ENCODE peak calls at places on chromosomes 2 and 18, in eight cellular contexts. G is endodermal cell, J is heart left ventricle, D is progenitor cell of endocrine pancreas, B is mucosa of descending colon, O is cardiac fibroblast, U is AG04450, Z is heart right ventricle. E is an unnamed sample.

GRCh38 chr2:237198144-237198900 is 112.6 kb downstream of the COPS8 start:
- DNase-seq in J (no peak), B (no peak), D (no peak), G (no peak), O (peak), Z (no peak), U (no peak), E (no peak)

GRCh38 chr18:24860978-24861680 is 400.7 kb downstream of the HRH4 start:
- DNase-seq in J (no peak), B (no peak), D (no peak), G (no peak), U (no peak), O (no peak), Z (no peak), E (no peak)

GRCh38 chr2:154132827-154133226 is 261.1 kb downstream of the GALNT13 start:
- DNase-seq in U (no peak), O (no peak), D (no peak), G (no peak), J (no peak), Z (no peak), B (no peak), E (no peak)

GRCh38 chr2:10900216-10901109 is 11.3 kb upstream of the KCNF1 start:
- DNase-seq in J (no peak), O (peak), D (no peak), U (no peak), G (no peak), B (no peak), Z (no peak), E (peak)

GRCh38 chr2:174439323-174439722 is 43.8 kb downstream of the SCRN3 start:
- DNase-seq in J (no peak), D (no peak), O (no peak), U (no peak), B (no peak), G (no peak), Z (no peak), E (no peak)

GRCh38 chr18:69951182-69951581 is 3.5 kb upstream of the CD226 start:
- DNase-seq in D (no peak), J (no peak), O (peak), U (no peak), Z (no peak), G (no peak), B (no peak), E (no peak)

GRCh38 chr2:41695714-41696113 is 352.1 kb upstream of the PKDCC start:
- DNase-seq in J (no peak), B (no peak), U (no peak), D (no peak), O (peak), Z (no peak), G (no peak), E (no peak)

GRCh38 chr2:97726311-97727064 is 13.1 kb downstream of the ZAP70 start:
- DNase-seq in B (no peak), J (peak), O (peak), D (no peak), U (no peak), G (peak), Z (no peak), E (no peak)

GRCh38 chr18:8705941-8706544 is 687 bp downstream of the MTCL1 start:
- DNase-seq in B (no peak), O (no peak), D (no peak), G (peak), J (no peak), U (no peak), Z (peak), E (peak)

GRCh38 chr18:70172225-70172624 is 33.3 kb downstream of the RTTN start:
- DNase-seq in B (no peak), D (no peak), G (no peak), U (no peak), Z (no peak), J (no peak), O (peak), E (no peak)

GRCh38 chr2:172364261-172364660 is 63.1 kb upstream of the ITGA6 start:
- DNase-seq in J (no peak), Z (no peak), D (no peak), B (no peak), U (no peak), G (no peak), O (no peak), E (no peak)

GRCh38 chr18:31413137-31413536 is 34.4 kb upstream of the DSG3 start:
- DNase-seq in B (no peak), O (no peak), J (no peak), U (no peak), G (no peak), D (no peak), Z (no peak), E (no peak)

GRCh38 chr2:10658914-10659257 is 30.9 kb downstream of the NOL10 start:
- DNase-seq in O (no peak), D (no peak), Z (no peak), J (no peak), U (no peak), B (no peak), G (no peak), E (no peak)

GRCh38 chr2:231378028-231378722 is 17.3 kb upstream of the B3GNT7 start:
- DNase-seq in U (no peak), B (peak), Z (no peak), J (no peak), D (no peak), G (no peak), O (no peak), E (no peak)

GRCh38 chr2:62856228-62857040 is 150.9 kb downstream of the EHBP1 start:
- DNase-seq in D (no peak), J (no peak), Z (peak), B (peak), U (no peak), O (no peak), G (no peak), E (no peak)

GRCh38 chr18:57909620-57910019 is 106.5 kb upstream of the ATP8B1 start:
- DNase-seq in U (no peak), J (no peak), G (no peak), D (no peak), Z (no peak), B (no peak), O (no peak), E (no peak)

GRCh38 chr2:10132043-10132575 is 9.6 kb downstream of the RRM2 start:
- DNase-seq in D (no peak), O (no peak), J (no peak), B (no peak), U (no peak), Z (no peak), G (no peak), E (no peak)

GRCh38 chr2:149094217-149095015 is 55.9 kb downstream of the LYPD6B start:
- DNase-seq in Z (no peak), D (no peak), O (no peak), U (no peak), G (no peak), J (no peak), B (no peak), E (no peak)

GRCh38 chr2:42979416-42979869 is 187.1 kb upstream of the HAAO start:
- DNase-seq in Z (no peak), O (no peak), G (peak), U (no peak), J (no peak), D (peak), B (peak), E (no peak)

GRCh38 chr2:224222320-224222719 is 179.6 kb downstream of the FAM124B start:
- DNase-seq in D (no peak), J (no peak), B (no peak), G (no peak), Z (no peak), U (no peak), O (peak), E (no peak)

GRCh38 chr18:8777846-8778245 is 72.5 kb downstream of the MTCL1 start:
- DNase-seq in O (no peak), G (no peak), D (no peak), U (no peak), Z (no peak), J (no peak), B (no peak), E (no peak)

GRCh38 chr2:44844651-44845270 is 96.7 kb upstream of the SIX3 start:
- DNase-seq in O (no peak), D (no peak), B (no peak), U (no peak), Z (no peak), J (no peak), G (peak), E (peak)

GRCh38 chr2:115549731-115550130 is 1107.3 kb downstream of the DPP10 start:
- DNase-seq in O (no peak), U (no peak), B (no peak), D (no peak), J (no peak), G (no peak), Z (no peak), E (no peak)

GRCh38 chr2:142874293-142874814 is 3.1 kb upstream of the KYNU start:
- DNase-seq in D (no peak), J (no peak), U (peak), O (peak), Z (no peak), B (no peak), G (no peak), E (no peak)

GRCh38 chr2:68880213-68880612 is 9.0 kb upstream of the BMP10 start:
- DNase-seq in O (peak), G (no peak), U (no peak), B (no peak), J (no peak), D (no peak), Z (no peak), E (no peak)

GRCh38 chr2:71865391-71865965 is 282.2 kb downstream of the CYP26B1 start:
- DNase-seq in Z (no peak), O (no peak), B (no peak), U (no peak), D (no peak), G (no peak), J (no peak), E (no peak)

GRCh38 chr2:223786236-223786635 is 51.1 kb downstream of the AP1S3 start:
- DNase-seq in G (no peak), D (no peak), U (no peak), O (no peak), B (no peak), Z (no peak), J (no peak), E (no peak)

GRCh38 chr2:99389371-99389770 is 52.2 kb downstream of the EIF5B start:
- DNase-seq in O (no peak), D (no peak), B (no peak), G (no peak), Z (no peak), J (no peak), U (peak), E (no peak)

GRCh38 chr2:99422599-99422998 is 67.2 kb downstream of the REV1 start:
- DNase-seq in B (no peak), D (no peak), J (no peak), O (no peak), G (no peak), U (no peak), Z (no peak), E (no peak)

GRCh38 chr2:171244466-171244969 is 83.8 kb upstream of the TLK1 start:
- DNase-seq in G (no peak), Z (no peak), D (no peak), U (peak), B (no peak), J (no peak), O (peak), E (no peak)

GRCh38 chr18:44130365-44130942 is 550.2 kb upstream of the SETBP1 start:
- DNase-seq in G (peak), D (peak), J (no peak), B (no peak), U (no peak), O (peak), Z (no peak), E (peak)
- TF ChIP-seq CTCF in G (peak), D (peak), J (peak), B (peak), U (peak), O (peak), Z (peak), E (peak)

GRCh38 chr2:46096272-46096671 is 200.9 kb upstream of the EPAS1 start:
- DNase-seq in Z (no peak), G (no peak), O (no peak), B (no peak), J (no peak), U (no peak), D (no peak), E (no peak)
- TF ChIP-seq CTCF in Z (no peak), G (no peak), O (no peak), B (no peak), J (no peak), U (no peak), D (no peak), E (no peak)

GRCh38 chr2:128309341-128310093 is 9.2 kb downstream of the HS6ST1 start:
- DNase-seq in U (peak), O (no peak), G (peak), Z (peak), D (no peak), J (peak), B (peak), E (no peak)
- TF ChIP-seq CTCF in U (no peak), O (no peak), G (no peak), Z (no peak), D (no peak), J (no peak), B (no peak), E (no peak)

DNA sequence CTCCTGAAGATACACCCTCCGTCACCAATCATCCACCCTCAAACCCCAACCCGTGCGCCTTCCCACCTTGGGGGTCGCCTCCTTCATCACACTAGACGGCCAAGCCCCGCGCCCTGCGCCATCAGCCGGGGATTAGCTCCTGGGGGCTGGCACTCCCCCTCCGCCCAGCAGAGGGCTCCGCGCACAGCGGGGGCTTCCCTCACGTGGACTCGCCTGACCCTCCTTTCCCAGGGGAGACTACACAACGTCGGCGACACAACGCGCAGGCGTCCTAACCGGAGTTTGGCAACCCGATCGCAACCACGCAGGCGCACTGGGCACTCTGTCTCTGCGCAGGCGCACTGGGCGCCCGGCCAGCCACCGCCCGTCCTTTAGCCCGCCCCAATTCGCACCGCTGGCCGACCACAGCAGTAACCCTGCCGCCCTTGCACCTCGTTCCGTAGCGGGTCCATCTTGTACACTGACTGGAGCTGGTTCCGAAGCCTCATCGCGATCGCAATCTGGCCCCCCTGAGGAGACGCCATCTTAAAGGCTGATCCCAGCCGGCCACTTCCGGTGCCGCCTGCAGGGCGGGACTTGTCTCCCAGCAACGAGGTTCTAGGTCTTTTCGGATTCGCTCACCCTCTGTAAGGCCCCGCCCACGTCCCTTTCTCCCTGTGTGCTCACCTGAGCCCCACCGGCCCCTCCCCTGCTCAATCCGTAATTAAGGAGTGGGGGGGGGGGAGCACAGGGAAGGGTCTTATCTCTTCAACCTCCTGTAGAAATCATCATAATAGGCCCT is at the start of gene PCGF1:
- DNase-seq in B (peak), Z (peak), J (peak), G (peak), D (peak), O (peak), U (peak), E (peak)
- TF ChIP-seq CTCF in B (no peak), Z (peak), J (peak), G (peak), D (peak), O (peak), U (peak), E (peak)

DNA sequence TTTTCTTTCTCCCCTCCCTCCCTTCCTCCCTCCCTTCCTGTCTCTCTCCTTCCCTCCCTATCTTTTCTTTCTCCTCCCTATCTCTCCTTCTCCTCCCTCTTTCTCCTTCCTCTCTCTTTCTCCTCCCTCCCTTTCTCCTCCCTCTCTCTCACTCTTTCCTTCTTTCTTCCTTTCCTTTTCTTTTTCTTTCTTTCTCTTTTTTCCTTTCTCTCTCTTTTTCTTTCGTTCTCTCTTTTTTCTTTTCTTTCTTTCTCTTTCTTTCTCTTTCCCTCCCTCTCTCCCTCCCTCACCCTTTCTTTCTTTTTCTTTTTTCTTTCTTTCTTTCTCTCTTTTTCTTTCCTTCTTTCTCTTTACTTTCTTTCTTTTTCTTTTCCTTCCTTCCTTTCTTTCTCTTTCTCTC is 169.7 kb upstream of the LINC00305 start:
- DNase-seq in D (no peak), J (no peak), Z (no peak), U (no peak), O (no peak), B (no peak), G (no peak), E (no peak)
- TF ChIP-seq CTCF in D (no peak), J (no peak), Z (no peak), U (no peak), O (no peak), B (no peak), G (no peak), E (no peak)

GRCh38 chr18:32424696-32425095 is 46.0 kb downstream of the GAREM1 start:
- DNase-seq in B (no peak), G (no peak), D (no peak), O (peak), Z (no peak), J (no peak), U (no peak), E (no peak)
- TF ChIP-seq CTCF in B (no peak), G (no peak), D (no peak), O (no peak), Z (no peak), J (no peak), U (no peak), E (no peak)